ENCODE peak calls at places on chromosome 13, in four cellular contexts. One of them, this sample, is unnamed.
A peak's percentile ranks its signal among the peaks of the same experiment; 100 is the strongest.

GRCh38 chr13:76019421-76020044 is 383.4 kb downstream of the LMO7 start:
- DNase-seq in choroid plexus epithelial cell: no peak
- DNase-seq in left ventricle myocardium inferior: peak; percentile 11
- DNase-seq in B cell: no peak
- DNase-seq in this sample: no peak

GRCh38 chr13:41052441-41052840 is 8.9 kb upstream of the WBP4 start:
- DNase-seq in left ventricle myocardium inferior: no peak
- DNase-seq in B cell: no peak
- DNase-seq in choroid plexus epithelial cell: no peak
- DNase-seq in this sample: no peak

GRCh38 chr13:41668130-41668757 is 210.9 kb downstream of the RGCC start:
- DNase-seq in choroid plexus epithelial cell: peak; percentile 98
- DNase-seq in left ventricle myocardium inferior: no peak
- DNase-seq in B cell: peak; percentile 41
- DNase-seq in this sample: peak; percentile 0

GRCh38 chr13:40452741-40453665 is 213.4 kb downstream of the FOXO1 start:
- DNase-seq in choroid plexus epithelial cell: peak; percentile 47
- DNase-seq in B cell: no peak
- DNase-seq in left ventricle myocardium inferior: no peak
- DNase-seq in this sample: no peak

GRCh38 chr13:75792526-75793187 is 156.5 kb downstream of the LMO7 start:
- DNase-seq in left ventricle myocardium inferior: no peak
- DNase-seq in choroid plexus epithelial cell: peak; percentile 88
- DNase-seq in B cell: no peak
- DNase-seq in this sample: no peak

GRCh38 chr13:47175172-47175806 is 278.4 kb upstream of the HTR2A start:
- DNase-seq in B cell: no peak
- DNase-seq in choroid plexus epithelial cell: peak; percentile 81
- DNase-seq in left ventricle myocardium inferior: no peak
- DNase-seq in this sample: no peak

GRCh38 chr13:45966715-45967114 is 85.8 kb downstream of the ZC3H13 start:
- DNase-seq in left ventricle myocardium inferior: no peak
- DNase-seq in choroid plexus epithelial cell: no peak
- DNase-seq in B cell: no peak
- DNase-seq in this sample: no peak

GRCh38 chr13:83780201-83780600 is 102.1 kb downstream of the SLITRK1 start:
- DNase-seq in left ventricle myocardium inferior: no peak
- DNase-seq in B cell: no peak
- DNase-seq in choroid plexus epithelial cell: peak; percentile 76
- DNase-seq in this sample: no peak

GRCh38 chr13:79989251-79989661 is 351.7 kb downstream of the SPRY2 start:
- DNase-seq in left ventricle myocardium inferior: no peak
- DNase-seq in choroid plexus epithelial cell: no peak
- DNase-seq in B cell: no peak
- DNase-seq in this sample: no peak

GRCh38 chr13:105848494-105848893 is 687.0 kb downstream of the EFNB2 start:
- DNase-seq in left ventricle myocardium inferior: no peak
- DNase-seq in choroid plexus epithelial cell: no peak
- DNase-seq in B cell: no peak
- DNase-seq in this sample: no peak

GRCh38 chr13:72514141-72514540 is 213.3 kb downstream of the MZT1 start:
- DNase-seq in B cell: no peak
- DNase-seq in left ventricle myocardium inferior: no peak
- DNase-seq in choroid plexus epithelial cell: peak; percentile 69
- DNase-seq in this sample: no peak

GRCh38 chr13:77114271-77114670 is 87.3 kb upstream of the FBXL3 start:
- DNase-seq in left ventricle myocardium inferior: no peak
- DNase-seq in B cell: no peak
- DNase-seq in choroid plexus epithelial cell: peak; percentile 47
- DNase-seq in this sample: no peak

GRCh38 chr13:67230774-67231480 is 791 bp upstream of the PCDH9 start:
- DNase-seq in B cell: no peak
- DNase-seq in choroid plexus epithelial cell: peak; percentile 64
- DNase-seq in left ventricle myocardium inferior: peak; percentile 51
- DNase-seq in this sample: no peak

GRCh38 chr13:25046985-25047660 is 48.8 kb upstream of the PABPC3 start:
- DNase-seq in B cell: no peak
- DNase-seq in choroid plexus epithelial cell: peak; percentile 21
- DNase-seq in left ventricle myocardium inferior: no peak
- DNase-seq in this sample: no peak

GRCh38 chr13:106038752-106039151 is 496.7 kb downstream of the EFNB2 start:
- DNase-seq in choroid plexus epithelial cell: peak; percentile 83
- DNase-seq in left ventricle myocardium inferior: no peak
- DNase-seq in B cell: no peak
- DNase-seq in this sample: no peak

GRCh38 chr13:69565334-69565733 is 542.3 kb upstream of the ATXN8OS start:
- DNase-seq in B cell: no peak
- DNase-seq in left ventricle myocardium inferior: no peak
- DNase-seq in choroid plexus epithelial cell: peak; percentile 17
- DNase-seq in this sample: no peak

GRCh38 chr13:101019126-101019525 is 344.5 kb upstream of the TMTC4 start:
- DNase-seq in choroid plexus epithelial cell: no peak
- DNase-seq in B cell: no peak
- DNase-seq in left ventricle myocardium inferior: no peak
- DNase-seq in this sample: no peak

GRCh38 chr13:37995052-37995451 is 125.5 kb upstream of the TRPC4 start:
- DNase-seq in choroid plexus epithelial cell: peak; percentile 60
- DNase-seq in B cell: no peak
- DNase-seq in left ventricle myocardium inferior: no peak
- DNase-seq in this sample: no peak

DNA sequence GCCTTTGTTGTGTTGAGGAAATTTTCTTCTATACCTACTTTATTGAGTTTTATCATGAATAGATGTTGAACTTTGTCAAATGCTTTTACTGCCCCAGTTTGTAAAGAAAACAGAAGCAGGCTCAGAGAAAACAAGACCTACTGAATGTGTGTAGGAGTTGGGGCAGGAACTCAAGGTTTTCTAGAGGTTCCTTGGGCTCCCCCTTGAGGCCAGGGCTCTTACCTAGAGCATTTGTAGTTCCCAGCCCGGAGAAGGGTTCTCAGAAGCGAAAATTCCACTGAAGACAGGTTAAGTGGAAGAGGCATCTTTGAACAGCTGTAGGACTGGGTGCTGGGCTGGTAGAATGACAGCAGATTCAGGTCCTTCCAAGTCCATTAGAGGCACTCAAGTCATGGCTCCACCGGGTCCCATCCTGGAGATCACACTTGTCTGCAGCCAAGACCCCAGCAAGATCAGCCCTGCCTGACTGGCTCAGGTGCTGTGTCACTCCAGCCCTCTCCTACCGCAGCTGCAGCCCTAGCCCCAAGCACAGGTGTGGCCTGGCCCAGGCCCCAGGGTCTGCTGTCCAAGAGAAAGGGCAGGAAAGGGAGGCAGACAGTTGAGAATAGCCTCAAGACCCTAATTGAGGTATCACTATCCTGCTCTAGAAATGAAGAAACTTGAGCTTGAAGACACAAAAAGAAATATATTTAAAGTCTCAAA is 425.5 kb downstream of the PCDH20 start:
- DNase-seq in choroid plexus epithelial cell: no peak
- DNase-seq in left ventricle myocardium inferior: no peak
- DNase-seq in B cell: no peak
- DNase-seq in this sample: no peak
- TF ChIP-seq CTCF in choroid plexus epithelial cell: no peak
- TF ChIP-seq CTCF in left ventricle myocardium inferior: no peak
- TF ChIP-seq CTCF in B cell: no peak
- TF ChIP-seq CTCF in this sample: no peak

GRCh38 chr13:20711301-20712044 is 8.0 kb downstream of the IL17D start:
- DNase-seq in left ventricle myocardium inferior: no peak
- DNase-seq in choroid plexus epithelial cell: no peak
- DNase-seq in B cell: no peak
- DNase-seq in this sample: no peak
- TF ChIP-seq CTCF in left ventricle myocardium inferior: no peak
- TF ChIP-seq CTCF in choroid plexus epithelial cell: peak; percentile 41
- TF ChIP-seq CTCF in B cell: no peak
- TF ChIP-seq CTCF in this sample: no peak

GRCh38 chr13:78238911-78239310 is 320.3 kb upstream of the EDNRB start:
- DNase-seq in B cell: no peak
- DNase-seq in left ventricle myocardium inferior: no peak
- DNase-seq in choroid plexus epithelial cell: peak; percentile 4
- DNase-seq in this sample: no peak
- TF ChIP-seq CTCF in B cell: no peak
- TF ChIP-seq CTCF in left ventricle myocardium inferior: no peak
- TF ChIP-seq CTCF in choroid plexus epithelial cell: no peak
- TF ChIP-seq CTCF in this sample: no peak

GRCh38 chr13:50892162-50892944 is 17.2 kb upstream of the RNASEH2B start:
- DNase-seq in choroid plexus epithelial cell: no peak
- DNase-seq in B cell: peak; percentile 58
- DNase-seq in left ventricle myocardium inferior: no peak
- DNase-seq in this sample: peak; percentile 20
- TF ChIP-seq CTCF in choroid plexus epithelial cell: no peak
- TF ChIP-seq CTCF in B cell: no peak
- TF ChIP-seq CTCF in left ventricle myocardium inferior: no peak
- TF ChIP-seq CTCF in this sample: no peak

DNA sequence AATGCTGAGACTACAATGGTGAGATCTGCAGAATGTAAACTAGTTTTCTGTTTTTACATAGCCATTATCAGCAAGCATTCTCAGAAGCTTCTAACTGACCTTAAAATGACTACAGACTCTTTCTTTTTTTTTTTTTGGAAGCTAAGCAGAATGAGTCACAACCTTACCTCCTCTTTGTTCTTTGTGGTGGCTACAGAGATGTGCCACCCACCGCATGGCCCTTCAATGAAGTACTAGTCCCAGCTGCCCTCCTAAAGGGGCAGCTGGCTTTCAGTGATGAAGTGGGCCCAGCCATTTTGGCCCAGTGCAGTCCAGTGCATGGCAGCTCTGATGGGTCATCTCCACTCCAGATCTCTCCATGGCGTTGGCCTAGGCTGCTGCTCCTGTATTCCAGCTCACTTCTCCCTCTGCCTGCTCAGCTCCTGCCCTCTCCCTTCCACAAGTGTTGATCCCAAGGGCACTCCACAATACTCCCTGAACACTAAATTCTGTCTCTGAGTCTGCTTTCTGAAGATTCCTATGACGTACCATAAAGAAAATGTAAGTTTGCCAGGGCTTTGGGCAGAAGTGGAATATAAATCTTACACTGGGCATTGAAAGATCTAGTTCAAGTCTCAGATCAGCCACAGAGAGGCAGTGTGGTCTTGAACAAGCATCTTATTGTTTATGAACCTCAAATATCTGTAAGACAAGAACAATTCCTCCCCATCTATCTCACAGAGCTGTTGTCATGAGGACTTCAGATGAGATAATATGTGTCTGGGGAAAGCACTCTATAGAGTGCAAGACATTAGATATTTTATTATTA is 85.6 kb downstream of the RXFP2 start:
- DNase-seq in choroid plexus epithelial cell: peak; percentile 69
- DNase-seq in left ventricle myocardium inferior: no peak
- DNase-seq in B cell: no peak
- DNase-seq in this sample: no peak
- TF ChIP-seq CTCF in choroid plexus epithelial cell: peak; percentile 45
- TF ChIP-seq CTCF in left ventricle myocardium inferior: peak; percentile 66
- TF ChIP-seq CTCF in B cell: no peak
- TF ChIP-seq CTCF in this sample: peak; percentile 17

GRCh38 chr13:91046715-91047327 is 300.7 kb upstream of the MIR17HG start:
- DNase-seq in B cell: no peak
- DNase-seq in choroid plexus epithelial cell: peak; percentile 11
- DNase-seq in left ventricle myocardium inferior: no peak
- DNase-seq in this sample: no peak

GRCh38 chr13:91042870-91043269 is 304.6 kb upstream of the MIR17HG start:
- DNase-seq in choroid plexus epithelial cell: no peak
- DNase-seq in B cell: no peak
- DNase-seq in left ventricle myocardium inferior: no peak
- DNase-seq in this sample: no peak

DNA sequence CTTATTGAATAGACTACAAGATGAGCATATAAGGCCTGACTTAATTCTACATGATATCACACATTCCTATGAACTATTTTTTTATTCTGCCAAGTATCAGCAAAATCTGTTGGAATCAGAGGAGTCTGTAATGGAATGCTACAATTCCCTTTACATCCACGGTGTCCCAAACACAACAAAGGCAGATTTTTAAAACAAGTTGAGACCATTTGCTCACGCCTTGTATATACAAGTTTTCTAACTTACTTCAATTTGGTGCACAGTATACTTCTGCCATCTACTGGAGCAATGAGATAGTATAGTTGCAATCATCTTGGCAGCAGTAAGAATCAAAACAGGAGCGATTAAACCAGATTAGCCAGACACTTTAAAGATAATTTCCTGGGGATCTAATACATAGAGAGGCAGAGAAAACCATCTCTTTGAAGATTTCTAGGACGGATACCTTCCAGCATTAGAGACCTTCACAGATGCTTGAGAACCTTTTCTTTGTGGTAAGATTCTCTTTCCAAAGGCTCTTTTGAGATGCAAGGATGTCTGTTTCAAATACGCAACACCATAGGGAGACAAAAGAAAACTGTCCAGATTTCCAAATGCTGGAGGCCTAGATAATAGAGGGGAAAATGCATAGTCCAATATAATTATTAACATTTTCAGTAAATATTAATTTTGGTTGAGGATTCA is 302.0 kb upstream of the MIR17HG start:
- DNase-seq in left ventricle myocardium inferior: no peak
- DNase-seq in B cell: no peak
- DNase-seq in choroid plexus epithelial cell: peak; percentile 46
- DNase-seq in this sample: no peak
- TF ChIP-seq CTCF in left ventricle myocardium inferior: no peak
- TF ChIP-seq CTCF in B cell: no peak
- TF ChIP-seq CTCF in choroid plexus epithelial cell: peak; percentile 55
- TF ChIP-seq CTCF in this sample: no peak

GRCh38 chr13:110336108-110336507 is 29.0 kb downstream of the COL4A2 start:
- DNase-seq in left ventricle myocardium inferior: no peak
- DNase-seq in choroid plexus epithelial cell: no peak
- DNase-seq in B cell: no peak
- DNase-seq in this sample: no peak

GRCh38 chr13:110334841-110335490 is 27.9 kb downstream of the COL4A2 start:
- DNase-seq in choroid plexus epithelial cell: peak; percentile 92
- DNase-seq in left ventricle myocardium inferior: no peak
- DNase-seq in B cell: no peak
- DNase-seq in this sample: no peak

GRCh38 chr13:110332750-110333149 is 25.7 kb downstream of the COL4A2 start:
- DNase-seq in left ventricle myocardium inferior: no peak
- DNase-seq in choroid plexus epithelial cell: peak; percentile 78
- DNase-seq in B cell: no peak
- DNase-seq in this sample: no peak

GRCh38 chr13:110334256-110334655 is 27.2 kb downstream of the COL4A2 start:
- DNase-seq in choroid plexus epithelial cell: peak; percentile 64
- DNase-seq in left ventricle myocardium inferior: no peak
- DNase-seq in B cell: no peak
- DNase-seq in this sample: no peak

DNA sequence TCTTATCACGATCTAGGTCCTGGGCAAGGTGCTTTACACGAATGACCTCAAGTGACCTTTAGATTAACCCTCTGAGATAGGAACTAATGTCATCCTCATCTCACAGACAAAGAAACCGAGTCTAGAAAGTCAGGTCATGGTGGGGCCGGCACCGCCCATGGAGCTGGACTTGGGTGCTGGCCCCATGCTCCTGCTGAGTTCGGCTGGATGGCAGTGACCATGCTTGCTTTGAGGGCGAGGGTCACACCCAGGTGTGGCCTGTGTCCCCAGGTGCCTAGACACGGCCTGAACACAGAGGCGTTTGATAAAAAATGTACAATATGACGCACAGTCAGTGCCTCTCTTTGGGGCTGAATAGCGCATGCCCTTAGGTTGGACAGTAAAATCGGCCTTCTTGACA is 26.8 kb downstream of the COL4A2 start:
- DNase-seq in B cell: no peak
- DNase-seq in choroid plexus epithelial cell: no peak
- DNase-seq in left ventricle myocardium inferior: no peak
- DNase-seq in this sample: no peak
- TF ChIP-seq CTCF in B cell: no peak
- TF ChIP-seq CTCF in choroid plexus epithelial cell: no peak
- TF ChIP-seq CTCF in left ventricle myocardium inferior: no peak
- TF ChIP-seq CTCF in this sample: no peak